ENCODE peak calls at places on chromosomes 1 and 21, in six cellular contexts. A is nucleus accumbens; X is T47D; F is AG09309; D is NCI-H446; I is activated CD4-positive, alpha-beta T cell treated with anti-CD3 and anti-CD28 coated beads for 24 hours. S is an unnamed sample.

GRCh38 chr1:6613361-6614018 is at the start of gene PHF13:
- DNase-seq in A (peak; percentile 99), D (peak; percentile 99), X (peak; percentile 99), F (peak; percentile 95), I (peak; percentile 99), S (peak; percentile 97)

GRCh38 chr1:100902365-100902764 is 6.5 kb downstream of the SLC30A7 start:
- DNase-seq in F (no peak), A (no peak), X (no peak), D (no peak), I (no peak), S (no peak)

GRCh38 chr1:27724961-27725373 is 794 bp upstream of the FAM76A start:
- DNase-seq in A (peak; percentile 39), I (no peak), D (peak; percentile 26), X (no peak), F (no peak), S (peak; percentile 66)

GRCh38 chr21:41045534-41046268 is 122.3 kb upstream of the BACE2 start:
- DNase-seq in I (no peak), F (no peak), X (peak; percentile 76), D (no peak), A (no peak), S (no peak)

GRCh38 chr1:10779841-10780240 is 16.6 kb downstream of the CASZ1 start:
- DNase-seq in A (no peak), I (no peak), X (no peak), F (no peak), D (no peak), S (no peak)

GRCh38 chr1:225539069-225539468 is 111.2 kb upstream of the LBR start:
- DNase-seq in I (no peak), A (no peak), D (no peak), F (no peak), X (no peak), S (no peak)

GRCh38 chr1:90068611-90069280 is 73.8 kb downstream of the ZNF326 start:
- DNase-seq in X (no peak), I (no peak), D (no peak), F (no peak), A (no peak), S (no peak)

GRCh38 chr1:115717541-115717940 is 51.0 kb downstream of the CASQ2 start:
- DNase-seq in A (no peak), X (peak; percentile 58), I (no peak), D (peak; percentile 5), F (no peak), S (no peak)

GRCh38 chr1:16326833-16327404 is 25.4 kb downstream of the FBXO42 start:
- DNase-seq in I (no peak), F (no peak), A (no peak), X (no peak), D (no peak), S (no peak)

GRCh38 chr1:246355421-246356230 is 151.5 kb downstream of the SMYD3 start:
- DNase-seq in I (no peak), F (no peak), A (no peak), D (no peak), X (no peak), S (peak; percentile 53)

GRCh38 chr1:113931456-113931855 is 2.3 kb downstream of the HIPK1 start:
- DNase-seq in D (no peak), X (no peak), I (no peak), A (no peak), F (peak; percentile 58), S (no peak)

GRCh38 chr1:201007481-201007880 is 16.0 kb downstream of the KIF21B start:
- DNase-seq in F (no peak), I (no peak), D (no peak), X (no peak), A (no peak), S (no peak)

GRCh38 chr1:30664103-30664755 is 59.2 kb downstream of the MATN1 start:
- DNase-seq in D (peak; percentile 13), F (no peak), A (no peak), X (no peak), I (no peak), S (no peak)

GRCh38 chr1:175471039-175471800 is 272.2 kb downstream of the TNR start:
- DNase-seq in X (no peak), A (no peak), F (peak; percentile 55), I (no peak), D (no peak), S (no peak)

GRCh38 chr1:157274698-157275534 is 136.7 kb upstream of the ETV3 start:
- DNase-seq in F (peak; percentile 10), D (no peak), X (no peak), A (no peak), I (no peak), S (peak; percentile 16)

GRCh38 chr1:150281221-150281757 is 1.1 kb upstream of the CIART start:
- DNase-seq in F (peak; percentile 38), A (peak; percentile 61), X (peak; percentile 84), D (peak; percentile 69), I (peak; percentile 33), S (peak; percentile 71)

GRCh38 chr1:197521118-197521739 is 253.2 kb downstream of the CRB1 start:
- DNase-seq in A (no peak), D (peak; percentile 71), I (peak; percentile 10), F (peak; percentile 13), X (peak; percentile 64), S (no peak)

GRCh38 chr1:11391891-11392290 is 87.1 kb upstream of the DISP3 start:
- DNase-seq in I (no peak), A (no peak), D (no peak), X (no peak), F (no peak), S (no peak)

GRCh38 chr1:37865348-37866119 is 6.1 kb upstream of the MTF1 start:
- DNase-seq in D (no peak), X (no peak), F (no peak), I (peak; percentile 27), A (no peak), S (no peak)

GRCh38 chr1:232854786-232855185 is 49.6 kb downstream of the MAP10 start:
- DNase-seq in A (no peak), D (no peak), I (no peak), X (no peak), F (no peak), S (no peak)